ENCODE peak calls at places on chromosome 22, in six cellular contexts. B is heart right ventricle, Q is progenitor cell of endocrine pancreas, H is cardiac muscle cell, I is A549, N is lung. C is an unnamed sample.

GRCh38 chr22:31621507-31622160 is 40.4 kb downstream of the PISD start:
- DNase-seq in B (no peak), Q (no peak), H (no peak), I (no peak), N (no peak), C (no peak)

GRCh38 chr22:30221121-30221992 is 25.2 kb downstream of the LIF start:
- DNase-seq in B (no peak), Q (no peak), H (no peak), I (no peak), N (no peak), C (no peak)

GRCh38 chr22:49427341-49427740 is 400.3 kb downstream of the BRD1 start:
- DNase-seq in B (no peak), Q (no peak), H (no peak), I (no peak), N (no peak), C (no peak)

GRCh38 chr22:37581534-37581933 is 1.6 kb upstream of the LGALS2 start:
- DNase-seq in B (peak), Q (no peak), H (no peak), I (no peak), N (peak), C (no peak)

GRCh38 chr22:37931893-37932389 is 21.5 kb downstream of the C22orf23 start:
- DNase-seq in B (no peak), Q (no peak), H (peak), I (no peak), N (peak), C (no peak)

GRCh38 chr22:35705141-35705540 is 12.5 kb upstream of the APOL5 start:
- DNase-seq in B (no peak), Q (no peak), H (no peak), I (no peak), N (no peak), C (no peak)

GRCh38 chr22:37230673-37231405 is 13.2 kb downstream of the RAC2 start:
- DNase-seq in B (no peak), Q (no peak), H (no peak), I (no peak), N (no peak), C (no peak)

GRCh38 chr22:37448521-37449150 is 21.4 kb upstream of the ELFN2 start:
- DNase-seq in B (no peak), Q (no peak), H (no peak), I (no peak), N (no peak), C (no peak)

GRCh38 chr22:46051646-46052045 is 74.7 kb upstream of the WNT7B start:
- DNase-seq in B (no peak), Q (no peak), H (no peak), I (no peak), N (no peak), C (no peak)

GRCh38 chr22:30822216-30823014 is 127.7 kb downstream of the OSBP2 start:
- DNase-seq in B (no peak), Q (no peak), H (peak), I (no peak), N (no peak), C (peak)

GRCh38 chr22:24938741-24939341 is 7.7 kb downstream of the LHFPL7 start:
- DNase-seq in B (peak), Q (no peak), H (peak), I (peak), N (no peak), C (peak)

GRCh38 chr22:45065726-45066125 is 55.9 kb upstream of the PHF21B start:
- DNase-seq in B (no peak), Q (no peak), H (no peak), I (no peak), N (no peak), C (no peak)

GRCh38 chr22:30261134-30261533 is 5.5 kb downstream of the OSM start:
- DNase-seq in B (no peak), Q (no peak), H (no peak), I (no peak), N (no peak), C (no peak)

GRCh38 chr22:44597616-44598015 is 99.6 kb upstream of the RTL6 start:
- DNase-seq in B (no peak), Q (no peak), H (no peak), I (no peak), N (no peak), C (no peak)

GRCh38 chr22:49885881-49886280 is 32.2 kb downstream of the ZBED4 start:
- DNase-seq in B (no peak), Q (no peak), H (no peak), I (no peak), N (no peak), C (no peak)

GRCh38 chr22:30290318-30290678 is 993 bp upstream of the CASTOR1 start:
- DNase-seq in B (peak), Q (no peak), H (no peak), I (no peak), N (no peak), C (no peak)

GRCh38 chr22:29798318-29798717 is 31.1 kb downstream of the UQCR10 start:
- DNase-seq in B (no peak), Q (no peak), H (no peak), I (no peak), N (no peak), C (no peak)

GRCh38 chr22:44741929-44742328 is 10.4 kb upstream of the ARHGAP8 start:
- DNase-seq in B (no peak), Q (no peak), H (no peak), I (no peak), N (peak), C (no peak)

GRCh38 chr22:27804683-27805297 is 3.2 kb upstream of the MN1 start:
- DNase-seq in B (peak), Q (peak), H (peak), I (peak), N (peak), C (peak)

GRCh38 chr22:47195676-47196492 is 433.4 kb downstream of the TBC1D22A start:
- DNase-seq in B (no peak), Q (no peak), H (no peak), I (no peak), N (no peak), C (no peak)

GRCh38 chr22:24305260-24305692 is 34.6 kb downstream of the SPECC1L start:
- DNase-seq in B (no peak), Q (no peak), H (no peak), I (no peak), N (no peak), C (no peak)

GRCh38 chr22:37638351-37639069 is 959 bp upstream of the SH3BP1 start:
- DNase-seq in B (no peak), Q (no peak), H (no peak), I (no peak), N (no peak), C (no peak)

GRCh38 chr22:19844423-19845368 is 10.0 kb downstream of the GNB1L start:
- DNase-seq in B (peak), Q (no peak), H (no peak), I (no peak), N (peak), C (no peak)
- TF ChIP-seq CTCF in B (no peak), Q (no peak), H (no peak), I (no peak), N (no peak), C (no peak)

DNA sequence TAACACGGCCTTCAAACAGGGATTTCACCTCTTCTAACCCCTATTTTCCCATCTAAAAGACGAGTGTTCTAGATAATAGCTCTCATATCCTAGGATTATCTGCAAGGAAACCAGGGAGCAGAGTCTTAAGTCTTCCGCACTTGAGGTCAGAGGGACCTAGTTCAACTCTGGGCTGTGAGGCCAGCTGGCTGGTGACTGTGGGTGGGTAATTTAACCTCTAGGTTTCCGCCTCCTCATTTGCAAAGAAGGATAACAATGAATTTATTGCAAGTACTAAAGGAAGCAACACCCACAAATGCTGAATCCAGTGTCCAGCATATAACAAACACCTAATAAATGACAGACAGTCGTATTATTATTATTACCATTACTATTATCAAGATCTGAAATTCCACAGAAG is 70.0 kb downstream of the LARGE1 start:
- DNase-seq in B (no peak), Q (no peak), H (no peak), I (no peak), N (no peak), C (no peak)
- TF ChIP-seq CTCF in B (no peak), Q (no peak), H (no peak), I (no peak), N (no peak), C (no peak)

DNA sequence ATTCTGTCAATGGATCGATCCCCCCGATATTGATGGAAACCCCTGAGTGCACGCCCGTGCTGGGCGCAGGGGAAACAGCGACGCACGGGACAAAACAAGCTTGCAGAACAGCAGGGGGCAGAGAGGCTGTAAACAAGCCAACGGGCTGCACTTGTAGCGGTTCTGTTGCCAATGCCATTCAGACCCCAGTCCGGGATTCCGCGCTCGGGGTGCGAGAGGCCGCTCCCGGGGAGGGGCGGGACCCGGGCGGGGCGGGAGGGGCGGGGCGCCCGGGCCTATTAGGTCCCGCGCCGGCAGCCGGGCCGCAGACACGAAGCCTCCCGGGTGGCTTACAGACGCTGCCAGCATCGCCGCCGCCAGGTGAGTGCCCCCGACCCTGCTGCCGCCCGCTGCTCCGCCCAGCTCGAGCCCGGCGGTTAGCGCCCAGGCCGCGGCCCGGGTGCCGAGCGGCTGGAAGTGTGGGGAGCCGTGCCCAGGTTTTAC is at the start of gene BIK:
- DNase-seq in B (no peak), Q (peak), H (peak), I (no peak), N (peak), C (peak)
- TF ChIP-seq CTCF in B (no peak), Q (peak), H (peak), I (no peak), N (peak), C (peak)

GRCh38 chr22:42074153-42074750 is at the start of gene PHETA2:
- DNase-seq in B (no peak), Q (no peak), H (peak), I (no peak), N (no peak), C (no peak)
- TF ChIP-seq CTCF in B (peak), Q (peak), H (peak), I (no peak), N (no peak), C (peak)

GRCh38 chr22:22823126-22823804 is 64.4 kb upstream of the IGLL5 start:
- DNase-seq in B (no peak), Q (no peak), H (no peak), I (no peak), N (no peak), C (no peak)
- TF ChIP-seq CTCF in B (no peak), Q (no peak), H (no peak), I (no peak), N (no peak), C (no peak)

GRCh38 chr22:48258108-48258705 is 1495.8 kb downstream of the TBC1D22A start:
- DNase-seq in B (no peak), Q (no peak), H (no peak), I (no peak), N (no peak), C (no peak)
- TF ChIP-seq CTCF in B (no peak), Q (no peak), H (no peak), I (no peak), N (no peak), C (no peak)

DNA sequence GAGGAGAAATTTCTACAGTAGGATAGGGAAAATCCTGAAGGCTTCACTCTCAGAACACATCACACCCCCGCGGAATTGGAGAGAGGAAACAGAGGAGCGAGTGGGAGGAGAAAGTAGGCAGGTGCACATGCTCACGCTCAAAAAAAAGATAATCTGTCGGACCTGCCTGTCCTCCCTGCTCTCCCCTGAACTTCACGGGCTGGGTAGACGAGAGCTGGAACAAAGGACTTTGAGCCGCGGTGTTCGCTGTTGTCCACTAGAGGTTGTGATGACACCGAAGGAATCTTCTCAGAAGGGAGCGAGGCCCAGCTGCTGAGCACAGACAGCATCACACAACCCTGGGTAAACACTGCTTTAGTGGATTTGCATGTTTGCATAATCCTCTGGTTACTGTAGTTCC is 5.0 kb downstream of the SEZ6L start:
- DNase-seq in B (no peak), Q (no peak), H (peak), I (peak), N (no peak), C (no peak)
- TF ChIP-seq CTCF in B (no peak), Q (peak), H (no peak), I (no peak), N (no peak), C (peak)

GRCh38 chr22:22074634-22075381 is 92.2 kb upstream of the TOP3B start:
- DNase-seq in B (no peak), Q (no peak), H (no peak), I (no peak), N (no peak), C (no peak)
- TF ChIP-seq CTCF in B (no peak), Q (no peak), H (no peak), I (no peak), N (no peak), C (no peak)

GRCh38 chr22:26585104-26585790 is 4.7 kb downstream of the TPST2 start:
- DNase-seq in B (peak), Q (no peak), H (peak), I (no peak), N (peak), C (no peak)
- TF ChIP-seq CTCF in B (peak), Q (no peak), H (peak), I (no peak), N (no peak), C (no peak)

GRCh38 chr22:39384750-39385480 is 14.7 kb upstream of the TAB1 start:
- DNase-seq in B (no peak), Q (no peak), H (peak), I (peak), N (no peak), C (peak)
- TF ChIP-seq CTCF in B (peak), Q (peak), H (peak), I (peak), N (no peak), C (peak)